ENCODE peak calls at places on chromosomes 13 and 19, in seven cellular contexts. J is NCI-H345, K is fibroblast of villous mesenchyme, M is NCI-H2081, D is body of pancreas, T is neural progenitor cell, Q is nucleus accumbens. N is an unnamed sample.

GRCh38 chr13:81686877-81687276 is 1346.0 kb upstream of the SPRY2 start:
- DNase-seq in J (peak; percentile 92), K (no peak), M (peak; percentile 68), D (no peak), T (no peak), Q (no peak), N (no peak)

GRCh38 chr13:42971670-42972355 is 20.2 kb downstream of the EPSTI1 start:
- DNase-seq in J (no peak), K (peak; percentile 70), M (no peak), D (no peak), T (no peak), Q (no peak), N (no peak)

GRCh38 chr13:39347926-39348901 is 254.8 kb downstream of the LHFPL6 start:
- DNase-seq in J (peak; percentile 85), K (no peak), M (no peak), D (no peak), T (peak; percentile 64), Q (no peak), N (no peak)

GRCh38 chr13:111005808-111006494 is 91.1 kb upstream of the ANKRD10 start:
- DNase-seq in J (no peak), K (peak; percentile 76), M (no peak), D (peak; percentile 80), T (no peak), Q (no peak), N (peak; percentile 17)

GRCh38 chr13:111429064-111429558 is 108.7 kb downstream of the TEX29 start:
- DNase-seq in J (peak; percentile 45), K (peak; percentile 28), M (peak; percentile 53), D (peak; percentile 72), T (peak; percentile 69), Q (no peak), N (peak; percentile 43)

GRCh38 chr19:51296331-51297093 is 14.9 kb upstream of the IGLON5 start:
- DNase-seq in J (no peak), K (no peak), M (no peak), D (no peak), T (peak; percentile 33), Q (no peak), N (no peak)

GRCh38 chr19:28454083-28454482 is 758.9 kb downstream of the UQCRFS1 start:
- DNase-seq in J (no peak), K (no peak), M (no peak), D (no peak), T (no peak), Q (no peak), N (no peak)

GRCh38 chr19:33883869-33884519 is 87.3 kb downstream of the KCTD15 start:
- DNase-seq in J (no peak), K (no peak), M (peak; percentile 4), D (peak; percentile 97), T (peak; percentile 21), Q (no peak), N (no peak)

GRCh38 chr19:2434721-2435265 is 7.4 kb upstream of the TIMM13 start:
- DNase-seq in J (no peak), K (no peak), M (no peak), D (no peak), T (no peak), Q (no peak), N (no peak)

GRCh38 chr13:28652002-28652401 is 6.9 kb upstream of the POMP start:
- DNase-seq in J (no peak), K (no peak), M (no peak), D (no peak), T (no peak), Q (no peak), N (no peak)

GRCh38 chr13:33236021-33236420 is 49.5 kb downstream of the STARD13 start:
- DNase-seq in J (no peak), K (no peak), M (no peak), D (no peak), T (no peak), Q (no peak), N (no peak)

GRCh38 chr13:47408546-47409319 is 511.9 kb upstream of the HTR2A start:
- DNase-seq in J (no peak), K (peak; percentile 21), M (no peak), D (no peak), T (no peak), Q (no peak), N (no peak)

GRCh38 chr19:9309974-9310446 is 372 bp upstream of the ZNF699 start:
- DNase-seq in J (peak; percentile 97), K (no peak), M (peak; percentile 91), D (peak; percentile 87), T (peak; percentile 98), Q (peak; percentile 92), N (peak; percentile 91)

GRCh38 chr13:98648141-98648540 is 71.2 kb upstream of the STK24 start:
- DNase-seq in J (no peak), K (no peak), M (no peak), D (peak; percentile 37), T (no peak), Q (no peak), N (peak; percentile 59)

GRCh38 chr13:102825921-102826706 is 19.7 kb upstream of the ERCC5 start:
- DNase-seq in J (no peak), K (peak; percentile 90), M (no peak), D (no peak), T (no peak), Q (no peak), N (no peak)

GRCh38 chr19:58559275-58560006 is 1.0 kb upstream of the UBE2M start:
- DNase-seq in J (no peak), K (peak; percentile 94), M (no peak), D (peak; percentile 94), T (peak; percentile 94), Q (no peak), N (peak; percentile 92)

GRCh38 chr13:20624213-20624612 is 57.3 kb downstream of the IFT88 start:
- DNase-seq in J (no peak), K (no peak), M (no peak), D (no peak), T (no peak), Q (no peak), N (no peak)

GRCh38 chr13:51231456-51231855 is 9.3 kb downstream of the FAM124A start:
- DNase-seq in J (no peak), K (no peak), M (no peak), D (no peak), T (no peak), Q (no peak), N (no peak)

GRCh38 chr19:32652893-32653625 is 21.9 kb downstream of the ANKRD27 start:
- DNase-seq in J (peak; percentile 29), K (peak; percentile 53), M (no peak), D (peak; percentile 81), T (no peak), Q (no peak), N (peak; percentile 66)

GRCh38 chr13:106172176-106172905 is 363.1 kb downstream of the EFNB2 start:
- DNase-seq in J (no peak), K (peak; percentile 75), M (no peak), D (no peak), T (no peak), Q (no peak), N (no peak)

GRCh38 chr13:98657506-98658085 is 80.7 kb upstream of the STK24 start:
- DNase-seq in J (no peak), K (peak; percentile 72), M (no peak), D (no peak), T (no peak), Q (no peak), N (no peak)

GRCh38 chr13:59951011-59951410 is 212.7 kb downstream of the DIAPH3 start:
- DNase-seq in J (no peak), K (no peak), M (no peak), D (no peak), T (no peak), Q (no peak), N (no peak)

GRCh38 chr13:48562296-48563066 is 29.6 kb upstream of the RCBTB2 start:
- DNase-seq in J (no peak), K (no peak), M (no peak), D (no peak), T (no peak), Q (no peak), N (peak; percentile 33)

GRCh38 chr13:30464496-30465351 is 1.0 kb downstream of the HMGB1 start:
- DNase-seq in J (peak; percentile 74), K (peak; percentile 83), M (peak; percentile 69), D (peak; percentile 81), T (peak; percentile 86), Q (peak; percentile 68), N (peak; percentile 78)

GRCh38 chr19:10566658-10567410 is 1.0 kb upstream of the KRI1 start:
- DNase-seq in J (no peak), K (no peak), M (no peak), D (peak; percentile 28), T (no peak), Q (no peak), N (peak; percentile 41)

GRCh38 chr19:11460207-11460606 is 20.6 kb downstream of the ELAVL3 start:
- DNase-seq in J (no peak), K (no peak), M (no peak), D (no peak), T (no peak), Q (no peak), N (no peak)

GRCh38 chr13:106391271-106391670 is 144.2 kb downstream of the EFNB2 start:
- DNase-seq in J (no peak), K (no peak), M (no peak), D (no peak), T (no peak), Q (no peak), N (no peak)

GRCh38 chr13:29702912-29703351 is 107.4 kb upstream of the SLC7A1 start:
- DNase-seq in J (no peak), K (peak; percentile 98), M (no peak), D (peak; percentile 18), T (no peak), Q (no peak), N (no peak)

GRCh38 chr13:37531054-37531453 is 67.5 kb downstream of the POSTN start:
- DNase-seq in J (no peak), K (peak; percentile 54), M (no peak), D (no peak), T (no peak), Q (no peak), N (no peak)

GRCh38 chr19:47781590-47782318 is 3.3 kb downstream of the SELENOW start:
- DNase-seq in J (no peak), K (peak; percentile 30), M (no peak), D (peak; percentile 51), T (no peak), Q (peak; percentile 39), N (no peak)

GRCh38 chr13:100875392-100876043 is 200.9 kb upstream of the TMTC4 start:
- DNase-seq in J (no peak), K (peak; percentile 92), M (no peak), D (no peak), T (no peak), Q (no peak), N (no peak)

GRCh38 chr19:1526979-1527649 is 3.2 kb downstream of the PLK5 start:
- DNase-seq in J (no peak), K (no peak), M (no peak), D (no peak), T (no peak), Q (no peak), N (no peak)

GRCh38 chr19:17685451-17686026 is 2.6 kb downstream of the UNC13A start:
- DNase-seq in J (no peak), K (no peak), M (no peak), D (no peak), T (no peak), Q (no peak), N (no peak)

GRCh38 chr13:37656247-37656940 is 57.8 kb upstream of the POSTN start:
- DNase-seq in J (no peak), K (peak; percentile 93), M (no peak), D (no peak), T (no peak), Q (no peak), N (no peak)

GRCh38 chr19:45645631-45646344 is 6.6 kb upstream of the EML2 start:
- DNase-seq in J (peak; percentile 90), K (peak; percentile 94), M (peak; percentile 88), D (peak; percentile 78), T (peak; percentile 91), Q (peak; percentile 97), N (peak; percentile 85)